ENCODE peak calls at places on chromosome 2, in four cellular contexts. One of them, this sample, is unnamed.

GRCh38 chr2:236259371-236259770 is 4.8 kb downstream of the ASB18 start:
- DNase-seq in activated CD4-positive, CD25-positive, alpha-beta regulatory T cell: no peak
- DNase-seq in AG08395: no peak
- DNase-seq in CD8-positive, alpha-beta memory T cell: no peak
- DNase-seq in this sample: no peak

GRCh38 chr2:103353754-103354153 is 591.9 kb downstream of the TMEM182 start:
- DNase-seq in activated CD4-positive, CD25-positive, alpha-beta regulatory T cell: no peak
- DNase-seq in AG08395: no peak
- DNase-seq in CD8-positive, alpha-beta memory T cell: no peak
- DNase-seq in this sample: no peak

GRCh38 chr2:215567504-215567903 is 131.6 kb upstream of the FN1 start:
- DNase-seq in activated CD4-positive, CD25-positive, alpha-beta regulatory T cell: no peak
- DNase-seq in AG08395: no peak
- DNase-seq in CD8-positive, alpha-beta memory T cell: no peak
- DNase-seq in this sample: peak

GRCh38 chr2:221144909-221145308 is 427.2 kb downstream of the EPHA4 start:
- DNase-seq in activated CD4-positive, CD25-positive, alpha-beta regulatory T cell: no peak
- DNase-seq in AG08395: no peak
- DNase-seq in CD8-positive, alpha-beta memory T cell: no peak
- DNase-seq in this sample: no peak

GRCh38 chr2:177338177-177338721 is 54.3 kb upstream of the AGPS start:
- DNase-seq in activated CD4-positive, CD25-positive, alpha-beta regulatory T cell: no peak
- DNase-seq in AG08395: peak
- DNase-seq in CD8-positive, alpha-beta memory T cell: no peak
- DNase-seq in this sample: no peak

GRCh38 chr2:196257086-196257485 is 85.7 kb upstream of the STK17B start:
- DNase-seq in activated CD4-positive, CD25-positive, alpha-beta regulatory T cell: no peak
- DNase-seq in AG08395: no peak
- DNase-seq in CD8-positive, alpha-beta memory T cell: no peak
- DNase-seq in this sample: no peak

GRCh38 chr2:15115786-15116185 is 445.3 kb downstream of the NBAS start:
- DNase-seq in activated CD4-positive, CD25-positive, alpha-beta regulatory T cell: no peak
- DNase-seq in AG08395: no peak
- DNase-seq in CD8-positive, alpha-beta memory T cell: no peak
- DNase-seq in this sample: no peak

GRCh38 chr2:236691799-236692167 is 122.2 kb downstream of the ACKR3 start:
- DNase-seq in activated CD4-positive, CD25-positive, alpha-beta regulatory T cell: no peak
- DNase-seq in AG08395: no peak
- DNase-seq in CD8-positive, alpha-beta memory T cell: no peak
- DNase-seq in this sample: no peak